ENCODE peak calls at places on chromosome 21, in seven cellular contexts. One of them, this sample, is unnamed.

GRCh38 chr21:26842300-26842699 is 2.9 kb downstream of the ADAMTS1 start:
- DNase-seq in endothelial cell of umbilical vein: no peak
- DNase-seq in left lung: no peak
- DNase-seq in endodermal cell: no peak
- DNase-seq in mammary epithelial cell: peak; percentile 22
- DNase-seq in aorta: no peak
- DNase-seq in vagina: no peak
- DNase-seq in this sample: peak; percentile 27

GRCh38 chr21:14964658-14965057 is 100.1 kb downstream of the NRIP1 start:
- DNase-seq in endothelial cell of umbilical vein: no peak
- DNase-seq in left lung: no peak
- DNase-seq in endodermal cell: no peak
- DNase-seq in mammary epithelial cell: no peak
- DNase-seq in aorta: no peak
- DNase-seq in vagina: no peak
- DNase-seq in this sample: no peak

GRCh38 chr21:14542638-14543037 is 3.5 kb downstream of the SAMSN1 start:
- DNase-seq in endothelial cell of umbilical vein: no peak
- DNase-seq in left lung: no peak
- DNase-seq in endodermal cell: no peak
- DNase-seq in mammary epithelial cell: no peak
- DNase-seq in aorta: no peak
- DNase-seq in vagina: no peak
- DNase-seq in this sample: no peak

GRCh38 chr21:31198575-31198974 is 145.5 kb downstream of the TIAM1 start:
- DNase-seq in endothelial cell of umbilical vein: peak; percentile 49
- DNase-seq in left lung: no peak
- DNase-seq in endodermal cell: no peak
- DNase-seq in mammary epithelial cell: peak; percentile 38
- DNase-seq in aorta: no peak
- DNase-seq in vagina: no peak
- DNase-seq in this sample: no peak

GRCh38 chr21:41170442-41170841 is 2.5 kb downstream of the BACE2 start:
- DNase-seq in endothelial cell of umbilical vein: peak; percentile 56
- DNase-seq in left lung: no peak
- DNase-seq in endodermal cell: peak; percentile 86
- DNase-seq in mammary epithelial cell: peak; percentile 62
- DNase-seq in aorta: no peak
- DNase-seq in vagina: no peak
- DNase-seq in this sample: no peak

GRCh38 chr21:16040601-16041000 is 310.8 kb downstream of the USP25 start:
- DNase-seq in endothelial cell of umbilical vein: no peak
- DNase-seq in left lung: no peak
- DNase-seq in endodermal cell: no peak
- DNase-seq in mammary epithelial cell: peak; percentile 17
- DNase-seq in aorta: no peak
- DNase-seq in vagina: no peak
- DNase-seq in this sample: no peak

GRCh38 chr21:43919871-43920801 is 55.1 kb downstream of the AGPAT3 start:
- DNase-seq in endothelial cell of umbilical vein: no peak
- DNase-seq in left lung: no peak
- DNase-seq in endodermal cell: peak; percentile 61
- DNase-seq in mammary epithelial cell: no peak
- DNase-seq in aorta: peak; percentile 21
- DNase-seq in vagina: no peak
- DNase-seq in this sample: peak; percentile 29

GRCh38 chr21:46442938-46443337 is 15.8 kb upstream of the DIP2A start:
- DNase-seq in endothelial cell of umbilical vein: no peak
- DNase-seq in left lung: no peak
- DNase-seq in endodermal cell: no peak
- DNase-seq in mammary epithelial cell: no peak
- DNase-seq in aorta: no peak
- DNase-seq in vagina: no peak
- DNase-seq in this sample: no peak

GRCh38 chr21:14688412-14688811 is 142.3 kb upstream of the SAMSN1 start:
- DNase-seq in endothelial cell of umbilical vein: no peak
- DNase-seq in left lung: no peak
- DNase-seq in endodermal cell: no peak
- DNase-seq in mammary epithelial cell: no peak
- DNase-seq in aorta: no peak
- DNase-seq in vagina: no peak
- DNase-seq in this sample: no peak

GRCh38 chr21:31343680-31344480 is at the start of gene TIAM1:
- DNase-seq in endothelial cell of umbilical vein: no peak
- DNase-seq in left lung: peak; percentile 76
- DNase-seq in endodermal cell: peak; percentile 89
- DNase-seq in mammary epithelial cell: peak; percentile 89
- DNase-seq in aorta: peak; percentile 86
- DNase-seq in vagina: no peak
- DNase-seq in this sample: no peak

GRCh38 chr21:19256934-19257660 is 853.5 kb upstream of the TMPRSS15 start:
- DNase-seq in endothelial cell of umbilical vein: no peak
- DNase-seq in left lung: no peak
- DNase-seq in endodermal cell: peak; percentile 48
- DNase-seq in mammary epithelial cell: no peak
- DNase-seq in aorta: no peak
- DNase-seq in vagina: no peak
- DNase-seq in this sample: no peak

GRCh38 chr21:34705032-34705431 is 36.2 kb downstream of the CLIC6 start:
- DNase-seq in endothelial cell of umbilical vein: no peak
- DNase-seq in left lung: no peak
- DNase-seq in endodermal cell: no peak
- DNase-seq in mammary epithelial cell: peak; percentile 82
- DNase-seq in aorta: no peak
- DNase-seq in vagina: no peak
- DNase-seq in this sample: no peak

GRCh38 chr21:23936224-23936623 is 1671.1 kb downstream of the MRPL39 start:
- DNase-seq in endothelial cell of umbilical vein: peak; percentile 17
- DNase-seq in left lung: no peak
- DNase-seq in endodermal cell: peak; percentile 63
- DNase-seq in mammary epithelial cell: no peak
- DNase-seq in aorta: no peak
- DNase-seq in vagina: no peak
- DNase-seq in this sample: peak; percentile 57

GRCh38 chr21:39715804-39716397 is 29.1 kb upstream of the IGSF5 start:
- DNase-seq in endothelial cell of umbilical vein: peak; percentile 36
- DNase-seq in left lung: no peak
- DNase-seq in endodermal cell: peak; percentile 76
- DNase-seq in mammary epithelial cell: peak; percentile 16
- DNase-seq in aorta: peak; percentile 54
- DNase-seq in vagina: no peak
- DNase-seq in this sample: peak; percentile 64

GRCh38 chr21:26115899-26116298 is 54.7 kb downstream of the APP start:
- DNase-seq in endothelial cell of umbilical vein: peak; percentile 79
- DNase-seq in left lung: no peak
- DNase-seq in endodermal cell: no peak
- DNase-seq in mammary epithelial cell: peak; percentile 75
- DNase-seq in aorta: no peak
- DNase-seq in vagina: no peak
- DNase-seq in this sample: no peak

GRCh38 chr21:36806103-36806502 is 107.2 kb downstream of the SIM2 start:
- DNase-seq in endothelial cell of umbilical vein: no peak
- DNase-seq in left lung: no peak
- DNase-seq in endodermal cell: no peak
- DNase-seq in mammary epithelial cell: no peak
- DNase-seq in aorta: no peak
- DNase-seq in vagina: no peak
- DNase-seq in this sample: no peak

DNA sequence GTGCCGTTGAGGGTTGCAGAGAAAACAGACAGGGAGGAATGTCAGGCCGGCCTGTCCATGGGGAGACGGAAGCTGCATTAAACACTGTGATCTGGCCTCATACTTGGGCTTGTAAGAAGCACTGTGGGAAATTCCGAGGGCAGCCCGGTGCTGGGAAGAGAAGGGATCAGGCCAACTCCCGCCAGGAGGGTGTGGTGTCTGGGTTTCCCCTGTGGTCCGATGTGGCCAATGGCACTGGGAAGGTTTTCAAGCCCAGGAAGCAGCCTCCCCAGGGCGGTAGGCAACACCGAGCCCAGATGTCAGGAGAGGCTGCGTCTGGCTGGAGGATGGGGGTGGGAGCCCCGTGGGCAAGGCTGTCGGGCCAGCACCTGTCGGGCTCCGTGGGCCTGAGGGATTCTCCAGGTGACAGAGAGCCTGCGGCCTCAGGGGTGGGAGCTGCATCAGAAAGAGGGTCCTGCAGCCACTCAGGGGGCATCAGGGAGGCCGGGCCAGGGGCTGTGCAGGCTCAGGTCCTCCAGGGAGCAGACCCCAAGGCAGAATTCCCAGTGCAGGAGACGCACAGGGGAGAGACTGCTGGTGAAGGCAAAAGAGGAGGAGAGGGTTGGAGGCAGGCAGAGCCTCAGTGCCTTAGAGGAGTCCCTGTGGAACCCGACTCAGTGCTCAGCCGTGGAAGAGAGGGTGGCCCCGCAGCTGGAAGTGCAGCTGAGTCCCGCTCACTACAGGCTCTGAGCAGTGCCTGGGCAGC is 8.4 kb downstream of the UBASH3A start:
- DNase-seq in endothelial cell of umbilical vein: no peak
- DNase-seq in left lung: no peak
- DNase-seq in endodermal cell: no peak
- DNase-seq in mammary epithelial cell: peak; percentile 63
- DNase-seq in aorta: no peak
- DNase-seq in vagina: no peak
- DNase-seq in this sample: no peak
- H3K4me1 ChIP-seq in endothelial cell of umbilical vein: no peaks in the 10 kb centered on the region
- H3K4me1 ChIP-seq in left lung: no peaks in the 10 kb centered on the region
- H3K4me1 ChIP-seq in endodermal cell: no peaks in the 10 kb centered on the region
- H3K4me1 ChIP-seq in mammary epithelial cell: peaks cover 12% of the 10 kb centered on the region
- H3K4me1 ChIP-seq in aorta: no peaks in the 10 kb centered on the region
- H3K4me1 ChIP-seq in vagina: no peaks in the 10 kb centered on the region
- H3K4me1 ChIP-seq in this sample: no peaks in the 10 kb centered on the region

GRCh38 chr21:45094412-45094811 is 20.0 kb downstream of the ADARB1 start:
- DNase-seq in endothelial cell of umbilical vein: peak; percentile 73
- DNase-seq in left lung: no peak
- DNase-seq in endodermal cell: no peak
- DNase-seq in mammary epithelial cell: no peak
- DNase-seq in aorta: no peak
- DNase-seq in vagina: no peak
- DNase-seq in this sample: peak; percentile 59

GRCh38 chr21:45095505-45095904 is 21.1 kb downstream of the ADARB1 start:
- DNase-seq in endothelial cell of umbilical vein: peak; percentile 41
- DNase-seq in left lung: no peak
- DNase-seq in endodermal cell: no peak
- DNase-seq in mammary epithelial cell: no peak
- DNase-seq in aorta: no peak
- DNase-seq in vagina: no peak
- DNase-seq in this sample: no peak

GRCh38 chr21:45096216-45096615 is 21.8 kb downstream of the ADARB1 start:
- DNase-seq in endothelial cell of umbilical vein: peak; percentile 36
- DNase-seq in left lung: no peak
- DNase-seq in endodermal cell: no peak
- DNase-seq in mammary epithelial cell: no peak
- DNase-seq in aorta: no peak
- DNase-seq in vagina: no peak
- DNase-seq in this sample: peak; percentile 58

GRCh38 chr21:45091540-45092322 is 17.4 kb downstream of the ADARB1 start:
- DNase-seq in endothelial cell of umbilical vein: no peak
- DNase-seq in left lung: no peak
- DNase-seq in endodermal cell: no peak
- DNase-seq in mammary epithelial cell: no peak
- DNase-seq in aorta: no peak
- DNase-seq in vagina: no peak
- DNase-seq in this sample: no peak

DNA sequence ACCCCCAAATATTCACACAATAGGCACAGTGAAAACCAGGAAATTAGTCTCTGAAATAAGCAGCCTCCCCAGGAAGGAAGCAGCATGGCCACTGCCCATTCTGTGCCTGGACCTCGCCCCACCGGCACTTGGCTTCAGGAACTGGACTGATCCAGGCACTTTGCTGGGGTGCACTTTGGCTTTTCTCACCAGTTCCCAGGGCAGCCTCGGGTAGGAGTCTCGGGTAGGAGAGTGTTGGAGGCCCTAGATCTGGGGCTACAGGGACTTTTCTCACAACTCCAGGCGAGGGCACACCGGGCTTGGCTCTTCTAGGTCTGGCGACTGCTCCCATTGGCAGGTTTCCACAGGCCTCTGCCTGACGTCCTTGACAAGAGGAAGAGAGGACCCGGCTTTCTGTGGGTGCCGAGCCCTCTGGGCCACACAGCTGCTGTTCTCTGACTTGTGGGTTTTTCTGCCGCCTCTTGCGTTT is 18.7 kb downstream of the ADARB1 start:
- DNase-seq in endothelial cell of umbilical vein: peak; percentile 59
- DNase-seq in left lung: no peak
- DNase-seq in endodermal cell: no peak
- DNase-seq in mammary epithelial cell: no peak
- DNase-seq in aorta: no peak
- DNase-seq in vagina: no peak
- DNase-seq in this sample: no peak
- H3K4me3 ChIP-seq in endothelial cell of umbilical vein: no peak overlapping the region
- H3K4me3 ChIP-seq in left lung: no peak overlapping the region
- H3K4me3 ChIP-seq in endodermal cell: no peak overlapping the region
- H3K4me3 ChIP-seq in mammary epithelial cell: no peak overlapping the region
- H3K4me3 ChIP-seq in aorta: no peak overlapping the region
- H3K4me3 ChIP-seq in vagina: no peak overlapping the region
- H3K4me3 ChIP-seq in this sample: no peak overlapping the region

DNA sequence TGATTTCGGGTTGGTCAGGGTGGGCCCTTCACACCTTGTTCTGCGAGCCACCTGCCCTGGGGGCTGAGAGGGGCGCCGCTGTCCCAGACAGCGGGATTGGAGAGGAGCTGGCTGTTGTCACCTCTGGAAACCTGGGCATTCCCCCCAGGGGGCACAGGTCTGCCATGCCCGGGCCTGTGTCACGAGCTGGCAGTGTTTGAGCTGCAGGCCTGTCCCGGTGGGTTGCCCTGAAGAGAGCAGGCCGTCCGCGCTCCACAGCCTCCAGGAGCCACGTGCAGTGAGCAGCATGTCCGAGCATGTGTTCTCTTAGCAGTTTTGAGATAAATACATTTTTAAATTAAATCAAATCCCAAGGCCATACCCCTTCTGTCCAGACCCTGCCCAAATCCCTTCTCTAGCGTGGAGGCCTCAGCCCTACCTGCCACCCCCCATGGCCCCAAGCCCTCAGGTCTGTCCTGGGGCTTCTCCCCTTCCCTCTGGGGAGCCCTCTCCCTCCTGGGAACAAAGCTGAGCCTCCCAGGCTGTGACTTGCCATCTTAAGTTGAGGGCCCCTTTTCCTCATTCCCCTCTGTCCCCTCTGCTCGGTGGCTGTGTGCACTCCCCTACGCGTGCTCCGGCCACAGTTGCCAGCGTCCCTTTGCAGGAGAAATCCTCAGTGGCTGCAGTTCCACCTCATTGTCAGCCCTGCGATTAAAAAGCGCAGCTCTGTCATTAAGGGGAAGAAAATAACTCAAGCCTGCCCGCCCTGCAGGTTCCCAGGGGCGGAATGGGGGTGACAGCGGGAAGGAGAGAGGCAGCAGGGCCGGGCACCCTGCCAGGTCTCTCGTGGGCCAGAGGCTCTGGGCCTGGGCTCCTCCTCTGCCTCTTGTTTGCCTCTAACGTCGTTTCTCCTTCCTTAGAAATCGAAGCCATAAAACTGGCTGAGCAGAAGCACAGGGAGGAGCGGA is 26.6 kb downstream of the SLX9 start:
- DNase-seq in endothelial cell of umbilical vein: no peak
- DNase-seq in left lung: no peak
- DNase-seq in endodermal cell: no peak
- DNase-seq in mammary epithelial cell: no peak
- DNase-seq in aorta: peak; percentile 81
- DNase-seq in vagina: no peak
- DNase-seq in this sample: peak; percentile 80
- H3K4me1 ChIP-seq in endothelial cell of umbilical vein: peaks cover 35% of the 10 kb centered on the region
- H3K4me1 ChIP-seq in left lung: peaks cover 11% of the 10 kb centered on the region
- H3K4me1 ChIP-seq in endodermal cell: no peaks in the 10 kb centered on the region
- H3K4me1 ChIP-seq in mammary epithelial cell: peaks cover 70% of the 10 kb centered on the region
- H3K4me1 ChIP-seq in aorta: no peaks in the 10 kb centered on the region
- H3K4me1 ChIP-seq in vagina: peaks cover 23% of the 10 kb centered on the region
- H3K4me1 ChIP-seq in this sample: peaks cover 19% of the 10 kb centered on the region

GRCh38 chr21:44957901-44958451 is 18.1 kb downstream of the SLX9 start:
- DNase-seq in endothelial cell of umbilical vein: no peak
- DNase-seq in left lung: no peak
- DNase-seq in endodermal cell: no peak
- DNase-seq in mammary epithelial cell: no peak
- DNase-seq in aorta: peak; percentile 54
- DNase-seq in vagina: no peak
- DNase-seq in this sample: no peak
- H3K4me3 ChIP-seq in endothelial cell of umbilical vein: no peak overlapping the region
- H3K4me3 ChIP-seq in left lung: no peak overlapping the region
- H3K4me3 ChIP-seq in endodermal cell: no peak overlapping the region
- H3K4me3 ChIP-seq in mammary epithelial cell: no peak overlapping the region
- H3K4me3 ChIP-seq in aorta: no peak overlapping the region
- H3K4me3 ChIP-seq in vagina: no peak overlapping the region
- H3K4me3 ChIP-seq in this sample: no peak overlapping the region

This sample was measured in BE2C.